ENCODE peak calls at places on chromosomes 3 and 15, in seven cellular contexts. W is OCI-LY7, C is GM23338, X is HCT116, P is neural progenitor cell, U is hepatocyte, V is SK-N-SH. I is an unnamed sample.

GRCh38 chr3:169811606-169812123 is 1.0 kb upstream of the LRRIQ4 start:
- DNase-seq in U (peak), V (no peak), X (no peak), C (no peak), W (peak), P (no peak), I (peak)

GRCh38 chr3:27900316-27900715 is 178.2 kb upstream of the EOMES start:
- DNase-seq in X (no peak), U (no peak), V (no peak), C (no peak), P (no peak), W (no peak), I (no peak)

GRCh38 chr15:34437687-34438086 is at the start of gene GOLGA8A:
- DNase-seq in V (peak), W (no peak), P (peak), X (peak), U (peak), C (peak), I (peak)

GRCh38 chr3:76369170-76369569 is 583.8 kb upstream of the ZNF717 start:
- DNase-seq in X (no peak), C (peak), P (no peak), U (peak), V (no peak), W (no peak), I (peak)

GRCh38 chr15:81338422-81339007 is 14.6 kb upstream of the STARD5 start:
- DNase-seq in C (no peak), V (no peak), U (no peak), X (peak), W (no peak), P (no peak), I (peak)

GRCh38 chr3:9352917-9353823 is 9.7 kb upstream of the THUMPD3 start:
- DNase-seq in U (peak), W (peak), C (peak), V (peak), X (peak), P (peak), I (peak)

GRCh38 chr3:23249961-23250360 is 46.8 kb downstream of the UBE2E2 start:
- DNase-seq in U (no peak), V (no peak), W (no peak), C (no peak), X (no peak), P (no peak), I (no peak)

GRCh38 chr15:39242345-39242744 is 338.5 kb upstream of the THBS1 start:
- DNase-seq in C (no peak), V (no peak), W (no peak), P (no peak), X (no peak), U (no peak), I (peak)

DNA sequence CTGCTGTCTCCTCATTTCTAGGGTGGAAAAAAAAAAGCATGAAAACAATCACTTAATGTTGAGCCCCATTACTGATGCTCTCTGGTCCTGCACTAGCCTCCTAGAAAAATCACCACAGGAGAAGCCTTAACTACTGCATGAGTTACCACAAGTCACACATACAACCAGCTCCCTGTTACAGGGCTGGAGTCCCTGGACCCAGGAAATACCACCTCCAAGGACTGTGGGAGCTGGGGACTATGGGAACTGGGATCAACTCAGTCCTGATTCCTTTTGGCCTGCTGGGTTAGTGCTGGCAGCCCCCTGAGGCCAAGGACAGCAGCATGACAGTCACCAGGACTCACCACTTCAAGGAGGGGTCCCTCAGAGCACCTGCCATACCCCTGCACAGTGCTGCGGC is 534 bp downstream of the NR1I2 start:
- DNase-seq in V (no peak), X (no peak), W (no peak), C (no peak), P (no peak), U (no peak), I (no peak)
- H3K4me3 ChIP-seq in V (no peak), X (no peak), W (no peak), C (no peak), P (no peak), U (no peak), I (no peak)

GRCh38 chr3:160485931-160486330 is 36.3 kb upstream of the TRIM59 start:
- DNase-seq in C (no peak), W (no peak), V (no peak), P (no peak), X (no peak), U (no peak), I (no peak)
- TF ChIP-seq EZH2phosphoT487 in C (no peak), W (no peak), V (no peak), P (no peak), X (no peak), U (no peak), I (no peak)

DNA sequence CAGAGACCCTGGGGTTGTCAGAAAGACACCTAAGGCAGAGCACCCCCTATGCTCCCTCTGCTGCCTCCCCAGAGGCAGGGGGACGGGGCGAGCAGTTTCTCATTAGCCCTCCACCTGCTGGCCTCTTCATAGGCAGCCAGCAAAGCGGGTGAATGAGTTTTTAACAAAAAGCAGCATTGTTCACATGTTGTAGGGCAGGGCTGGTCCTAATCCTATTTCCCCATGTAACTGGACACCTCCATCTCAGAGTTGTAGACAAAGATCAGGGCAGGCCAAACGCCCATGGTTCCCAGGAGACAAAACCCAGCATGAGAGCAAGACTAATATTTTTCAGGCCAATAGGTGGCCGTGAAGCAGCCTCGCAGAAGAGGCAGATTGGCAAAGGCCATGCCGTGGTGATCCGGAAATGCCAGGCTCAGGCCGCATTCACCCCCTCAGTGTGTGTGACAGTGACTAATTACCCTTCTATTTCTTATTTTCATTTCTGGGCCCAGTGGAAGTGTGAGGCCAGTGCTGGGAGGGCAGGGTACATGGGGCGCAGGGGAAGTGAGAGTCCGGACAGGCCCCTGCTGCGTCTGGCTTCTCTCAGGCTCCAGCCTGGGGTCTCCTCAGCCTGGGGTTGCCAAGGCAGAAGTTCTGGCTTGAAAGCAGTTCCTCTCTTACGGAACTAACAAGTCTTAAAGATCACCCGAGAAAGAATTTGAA is 64.7 kb downstream of the BOC start:
- DNase-seq in W (peak), V (no peak), X (no peak), U (no peak), C (peak), P (peak), I (peak)
- TF ChIP-seq CTCF in W (no peak), V (peak), X (peak), U (no peak), C (peak), P (peak), I (peak)

GRCh38 chr15:69071265-69071664 is 56.8 kb downstream of the NOX5 start:
- DNase-seq in V (no peak), X (no peak), C (no peak), P (no peak), W (no peak), U (no peak), I (no peak)

GRCh38 chr15:69078638-69079037 is 64.1 kb downstream of the NOX5 start:
- DNase-seq in V (no peak), U (no peak), W (no peak), C (no peak), P (no peak), X (no peak), I (no peak)

GRCh38 chr15:69075467-69075866 is 61.0 kb downstream of the NOX5 start:
- DNase-seq in C (no peak), U (no peak), P (no peak), V (no peak), X (no peak), W (no peak), I (no peak)

GRCh38 chr15:69074011-69074842 is 59.7 kb downstream of the NOX5 start:
- DNase-seq in C (peak), P (peak), U (peak), X (no peak), W (no peak), V (peak), I (peak)

DNA sequence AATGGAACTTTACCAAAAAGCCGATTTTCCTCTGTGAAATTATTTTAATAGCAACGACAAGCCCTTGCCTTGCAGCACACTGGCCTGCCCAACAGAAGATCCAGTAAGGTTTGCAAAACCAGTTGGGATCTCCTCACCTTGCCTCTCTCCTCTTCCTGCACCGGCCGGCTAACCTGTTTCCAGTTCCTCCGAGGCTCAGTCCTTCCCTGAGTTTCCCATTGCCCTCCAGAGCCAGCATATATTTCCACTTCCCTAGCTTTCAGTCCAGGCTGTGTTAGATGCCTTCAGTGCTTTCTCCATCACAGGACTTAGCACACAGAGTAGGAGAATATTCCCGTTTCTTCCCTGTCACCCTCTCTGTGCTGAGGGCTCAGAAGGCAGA is 60.3 kb downstream of the NOX5 start:
- DNase-seq in P (peak), V (peak), W (no peak), X (no peak), C (peak), U (peak), I (peak)
- H3K4me3 ChIP-seq in P (peak), V (peak), W (no peak), X (peak), C (peak), U (peak), I (peak)